ENCODE peak calls at places on chromosomes 3 and 15, in six cellular contexts. G, O, T, F, W and D are unnamed samples.

GRCh38 chr15:44033894-44034293 is 161.2 kb downstream of the FRMD5 start:
- DNase-seq in G (peak), O (peak), T (no peak), F (no peak), W (peak), D (peak)

GRCh38 chr3:64530434-64531049 is 157.3 kb downstream of the ADAMTS9 start:
- DNase-seq in G (peak), O (peak), T (peak), F (no peak), W (peak), D (peak)

GRCh38 chr3:123657578-123657977 is 72.7 kb upstream of the HACD2 start:
- DNase-seq in G (peak), O (no peak), T (no peak), F (no peak), W (no peak), D (no peak)

GRCh38 chr3:73580343-73580742 is 44.4 kb downstream of the PDZRN3 start:
- DNase-seq in G (peak), O (peak), T (no peak), F (peak), W (peak), D (peak)

GRCh38 chr15:98724017-98724416 is 75.7 kb downstream of the IGF1R start:
- DNase-seq in G (no peak), O (no peak), T (no peak), F (no peak), W (no peak), D (no peak)

GRCh38 chr3:101069796-101070195 is 76.6 kb upstream of the ABI3BP start:
- DNase-seq in G (no peak), O (peak), T (no peak), F (no peak), W (no peak), D (no peak)

GRCh38 chr3:116524455-116524854 is 79.2 kb upstream of the LSAMP start:
- DNase-seq in G (no peak), O (peak), T (no peak), F (no peak), W (no peak), D (peak)

GRCh38 chr15:66743703-66744536 is 41.9 kb downstream of the SMAD6 start:
- DNase-seq in G (peak), O (no peak), T (no peak), F (no peak), W (no peak), D (no peak)

GRCh38 chr15:95630683-95631082 is 699.8 kb upstream of the NR2F2 start:
- DNase-seq in G (no peak), O (no peak), T (no peak), F (no peak), W (no peak), D (no peak)

GRCh38 chr15:63176302-63176701 is 13.1 kb upstream of the RAB8B start:
- DNase-seq in G (no peak), O (no peak), T (no peak), F (no peak), W (no peak), D (peak)

GRCh38 chr3:187227658-187228258 is 30.5 kb downstream of the RTP1 start:
- DNase-seq in G (peak), O (peak), T (no peak), F (peak), W (no peak), D (peak)

GRCh38 chr3:119731545-119732343 is 28.9 kb downstream of the CFAP91 start:
- DNase-seq in G (no peak), O (peak), T (no peak), F (no peak), W (no peak), D (peak)

GRCh38 chr3:28053759-28054158 is 187.7 kb upstream of the CMC1 start:
- DNase-seq in G (peak), O (peak), T (no peak), F (no peak), W (no peak), D (peak)

GRCh38 chr15:71664622-71665021 is 145.7 kb upstream of the NR2E3 start:
- DNase-seq in G (no peak), O (no peak), T (no peak), F (no peak), W (no peak), D (no peak)

GRCh38 chr15:81098884-81099601 is 35.0 kb upstream of the CFAP161 start:
- DNase-seq in G (peak), O (no peak), T (no peak), F (no peak), W (no peak), D (no peak)

GRCh38 chr15:80351211-80351610 is 53.0 kb upstream of the ARNT2 start:
- DNase-seq in G (no peak), O (no peak), T (no peak), F (no peak), W (no peak), D (no peak)

GRCh38 chr15:73346735-73347312 is 21.9 kb downstream of the HCN4 start:
- DNase-seq in G (peak), O (peak), T (peak), F (no peak), W (peak), D (peak)

GRCh38 chr3:60463655-60464054 is 787.6 kb downstream of the FHIT start:
- DNase-seq in G (no peak), O (no peak), T (no peak), F (no peak), W (no peak), D (no peak)

GRCh38 chr3:49017978-49018706 is at the start of gene DALRD3:
- DNase-seq in G (peak), O (peak), T (peak), F (no peak), W (no peak), D (peak)

GRCh38 chr3:147120029-147120428 is 286.3 kb downstream of the ZIC4 start:
- DNase-seq in G (peak), O (peak), T (no peak), F (peak), W (no peak), D (peak)

GRCh38 chr15:41965441-41966413 is 6.6 kb downstream of the EHD4 start:
- DNase-seq in G (no peak), O (no peak), T (peak), F (no peak), W (no peak), D (no peak)

GRCh38 chr3:171446801-171447578 is 13.2 kb downstream of the TNIK start:
- DNase-seq in G (no peak), O (peak), T (no peak), F (peak), W (peak), D (peak)

GRCh38 chr3:148280623-148281242 is 417.0 kb upstream of the AGTR1 start:
- DNase-seq in G (no peak), O (no peak), T (peak), F (no peak), W (no peak), D (no peak)

GRCh38 chr15:75758071-75758872 is 45.6 kb upstream of the CSPG4 start:
- DNase-seq in G (peak), O (peak), T (peak), F (peak), W (peak), D (peak)

GRCh38 chr3:44942202-44942921 is 33.6 kb downstream of the ZDHHC3 start:
- DNase-seq in G (no peak), O (peak), T (no peak), F (no peak), W (peak), D (peak)

GRCh38 chr3:25471081-25471768 is 43.2 kb downstream of the RARB start:
- DNase-seq in G (peak), O (no peak), T (no peak), F (no peak), W (no peak), D (no peak)

GRCh38 chr15:66873856-66874255 is 171.8 kb downstream of the SMAD6 start:
- DNase-seq in G (no peak), O (no peak), T (no peak), F (no peak), W (no peak), D (no peak)

GRCh38 chr3:137163241-137163916 is 205.6 kb downstream of the IL20RB start:
- DNase-seq in G (no peak), O (no peak), T (no peak), F (no peak), W (no peak), D (no peak)

GRCh38 chr3:118537454-118537853 is 497.2 kb downstream of the IGSF11 start:
- DNase-seq in G (no peak), O (no peak), T (no peak), F (no peak), W (no peak), D (no peak)

GRCh38 chr3:48694610-48695051 is 8.9 kb upstream of the NCKIPSD start:
- DNase-seq in G (peak), O (peak), T (peak), F (peak), W (peak), D (peak)

GRCh38 chr15:62848631-62849050 is 193.9 kb upstream of the TPM1 start:
- DNase-seq in G (peak), O (no peak), T (no peak), F (no peak), W (no peak), D (no peak)

GRCh38 chr15:50227076-50227475 is 38.5 kb downstream of the HDC start:
- DNase-seq in G (no peak), O (peak), T (no peak), F (peak), W (no peak), D (no peak)

GRCh38 chr3:134372405-134373277 is 1.6 kb downstream of the AMOTL2 start:
- DNase-seq in G (no peak), O (no peak), T (no peak), F (no peak), W (no peak), D (no peak)

GRCh38 chr3:134369231-134369741 is 5.0 kb downstream of the AMOTL2 start:
- DNase-seq in G (peak), O (peak), T (no peak), F (no peak), W (no peak), D (no peak)

GRCh38 chr3:134371542-134372324 is 2.5 kb downstream of the AMOTL2 start:
- DNase-seq in G (no peak), O (no peak), T (no peak), F (no peak), W (no peak), D (no peak)

GRCh38 chr3:134369861-134370596 is 4.2 kb downstream of the AMOTL2 start:
- DNase-seq in G (peak), O (no peak), T (no peak), F (no peak), W (no peak), D (no peak)

GRCh38 chr3:134370611-134371451 is 3.4 kb downstream of the AMOTL2 start:
- DNase-seq in G (no peak), O (no peak), T (no peak), F (no peak), W (no peak), D (no peak)
- H3K4me3 ChIP-seq in G (peak), O (peak), T (no peak), F (peak), W (peak), D (no peak)

GRCh38 chr3:188320757-188321156 is 166.8 kb downstream of the LPP start:
- DNase-seq in G (no peak), O (peak), T (no peak), F (peak), W (no peak), D (peak)
- TF ChIP-seq CTCF in G (peak), O (peak), T (no peak), F (peak), W (no peak), D (no peak)

GRCh38 chr15:90760661-90761232 is 43.6 kb downstream of the BLM start:
- DNase-seq in G (no peak), O (no peak), T (no peak), F (no peak), W (no peak), D (no peak)
- H3K4me3 ChIP-seq in G (no peak), O (no peak), T (no peak), F (no peak), W (no peak), D (no peak)

GRCh38 chr3:185063431-185063830 is 89.4 kb downstream of the C3orf70 start:
- DNase-seq in G (no peak), O (no peak), T (no peak), F (no peak), W (no peak), D (no peak)

GRCh38 chr3:185066251-185066650 is 86.6 kb downstream of the C3orf70 start:
- DNase-seq in G (no peak), O (no peak), T (no peak), F (no peak), W (no peak), D (no peak)

GRCh38 chr3:185062221-185062620 is 90.6 kb downstream of the C3orf70 start:
- DNase-seq in G (peak), O (no peak), T (no peak), F (no peak), W (no peak), D (no peak)

GRCh38 chr3:185067173-185067572 is 85.7 kb downstream of the C3orf70 start:
- DNase-seq in G (no peak), O (no peak), T (no peak), F (no peak), W (no peak), D (peak)

DNA sequence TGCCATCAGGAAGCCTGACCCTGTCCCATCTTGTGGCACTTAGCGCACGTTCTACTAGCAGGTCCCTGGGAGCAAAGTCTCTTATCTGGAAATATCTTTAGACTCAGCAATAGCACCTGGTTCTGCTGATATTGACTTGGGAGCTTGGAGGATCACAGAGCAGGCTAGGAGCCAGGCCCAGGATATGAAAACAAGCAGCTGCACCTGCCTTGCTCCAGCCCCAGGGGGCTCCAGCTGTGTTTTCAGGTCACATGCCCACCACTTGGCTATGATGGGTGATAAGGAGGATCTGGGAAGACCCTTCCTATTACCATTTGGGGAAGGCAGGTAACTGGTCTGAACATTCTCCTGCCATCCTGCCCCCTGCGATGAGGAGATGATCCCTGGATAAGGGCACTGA is 87.8 kb downstream of the C3orf70 start:
- DNase-seq in G (no peak), O (no peak), T (no peak), F (no peak), W (no peak), D (no peak)
- TF ChIP-seq CTCF in G (no peak), O (no peak), T (no peak), F (no peak), W (peak), D (no peak)

GRCh38 chr15:91889143-91889815 is 35.8 kb downstream of the SLCO3A1 start:
- DNase-seq in G (no peak), O (no peak), T (no peak), F (no peak), W (no peak), D (no peak)

GRCh38 chr15:91890614-91891013 is 37.1 kb downstream of the SLCO3A1 start:
- DNase-seq in G (no peak), O (peak), T (no peak), F (no peak), W (no peak), D (peak)

GRCh38 chr15:91891788-91892187 is 38.3 kb downstream of the SLCO3A1 start:
- DNase-seq in G (no peak), O (no peak), T (no peak), F (no peak), W (no peak), D (no peak)

GRCh38 chr15:91892417-91892816 is 38.9 kb downstream of the SLCO3A1 start:
- DNase-seq in G (no peak), O (no peak), T (no peak), F (no peak), W (no peak), D (no peak)

GRCh38 chr15:91891101-91891500 is 37.6 kb downstream of the SLCO3A1 start:
- DNase-seq in G (no peak), O (no peak), T (no peak), F (no peak), W (no peak), D (no peak)
- H3K4me3 ChIP-seq in G (no peak), O (no peak), T (no peak), F (no peak), W (no peak), D (no peak)

GRCh38 chr3:188404124-188404523 is 250.2 kb downstream of the LPP start:
- DNase-seq in G (no peak), O (no peak), T (no peak), F (no peak), W (no peak), D (no peak)
- TF ChIP-seq CTCF in G (no peak), O (no peak), T (no peak), F (no peak), W (no peak), D (no peak)

GRCh38 chr3:40624189-40624754 is 99.5 kb downstream of the ZNF621 start:
- DNase-seq in G (no peak), O (no peak), T (no peak), F (no peak), W (no peak), D (no peak)
- H3K4me3 ChIP-seq in G (no peak), O (no peak), T (no peak), F (no peak), W (no peak), D (no peak)